ENCODE peak calls at places on chromosomes 1 and 21, in eight cellular contexts. I, N, H, Q, O, S, K and B are unnamed samples.
A peak's percentile ranks its signal among the peaks of the same experiment; 100 is the strongest.

GRCh38 chr1:153572569-153573015 is 6.9 kb upstream of the S100A2 start:
- DNase-seq in Q (peak; percentile 92), N (no peak), K (peak; percentile 77), O (peak; percentile 72), S (peak; percentile 76), I (peak; percentile 27), H (peak; percentile 82), B (peak; percentile 75)

GRCh38 chr1:94819945-94820746 is at the start of gene SLC44A3:
- DNase-seq in S (peak; percentile 84), K (peak; percentile 37), I (no peak), H (peak; percentile 24), O (peak; percentile 45), Q (peak; percentile 74), N (peak; percentile 51), B (peak; percentile 43)

GRCh38 chr21:14877581-14878228 is 187.1 kb downstream of the NRIP1 start:
- DNase-seq in K (no peak), N (no peak), I (no peak), Q (no peak), S (no peak), O (no peak), H (peak; percentile 49), B (no peak)

GRCh38 chr1:29122987-29123870 is 474 bp downstream of the TMEM200B start:
- DNase-seq in Q (no peak), O (peak; percentile 19), I (peak; percentile 28), K (no peak), H (peak; percentile 16), N (peak; percentile 23), S (peak; percentile 47), B (peak; percentile 51)

GRCh38 chr1:58596631-58597052 is 19.6 kb upstream of the TACSTD2 start:
- DNase-seq in I (no peak), O (no peak), Q (no peak), H (no peak), K (no peak), S (no peak), N (no peak), B (no peak)

GRCh38 chr1:38964140-38964548 is 22.5 kb upstream of the RHBDL2 start:
- DNase-seq in O (no peak), K (no peak), N (no peak), I (no peak), Q (no peak), H (no peak), S (peak; percentile 53), B (no peak)

GRCh38 chr1:34113887-34114286 is 51.1 kb downstream of the CSMD2 start:
- DNase-seq in N (peak; percentile 20), I (no peak), Q (no peak), S (peak; percentile 89), H (no peak), K (no peak), O (no peak), B (no peak)

GRCh38 chr21:34112316-34113033 is 39.1 kb downstream of the MRPS6 start:
- DNase-seq in H (no peak), I (no peak), S (no peak), O (no peak), N (no peak), K (no peak), Q (no peak), B (no peak)

GRCh38 chr1:220347654-220348175 is 75.5 kb upstream of the RAB3GAP2 start:
- DNase-seq in K (no peak), O (no peak), H (no peak), Q (no peak), N (no peak), I (no peak), S (no peak), B (no peak)

GRCh38 chr1:201111672-201112071 is 554 bp downstream of the CACNA1S start:
- DNase-seq in S (no peak), Q (no peak), O (no peak), I (no peak), H (no peak), K (no peak), N (no peak), B (no peak)

GRCh38 chr1:29090937-29091618 is 32.6 kb downstream of the TMEM200B start:
- DNase-seq in Q (no peak), S (no peak), N (no peak), K (no peak), O (no peak), I (no peak), H (no peak), B (no peak)

GRCh38 chr1:245999697-246000637 is 507.1 kb downstream of the SMYD3 start:
- DNase-seq in K (no peak), S (no peak), H (no peak), Q (no peak), O (no peak), N (no peak), I (no peak), B (no peak)

GRCh38 chr1:248730507-248731335 is 24.8 kb downstream of the LYPD8 start:
- DNase-seq in Q (no peak), I (no peak), S (no peak), H (no peak), O (no peak), K (no peak), N (no peak), B (no peak)

GRCh38 chr1:92922378-92923035 is 38.8 kb downstream of the DIPK1A start:
- DNase-seq in H (no peak), K (no peak), S (no peak), O (no peak), Q (no peak), I (no peak), N (no peak), B (no peak)

GRCh38 chr1:66943361-66943969 is 18.7 kb downstream of the MIER1 start:
- DNase-seq in K (no peak), I (no peak), S (no peak), H (no peak), Q (no peak), O (no peak), N (no peak), B (no peak)

GRCh38 chr1:152398812-152399698 is 15.0 kb downstream of the CRNN start:
- DNase-seq in S (peak; percentile 88), Q (peak; percentile 51), I (no peak), K (peak; percentile 50), N (no peak), H (no peak), O (no peak), B (no peak)

GRCh38 chr1:176073524-176074157 is 133.4 kb downstream of the COP1 start:
- DNase-seq in H (peak; percentile 72), Q (peak; percentile 37), K (peak; percentile 79), N (peak; percentile 67), I (no peak), S (peak; percentile 93), O (no peak), B (peak; percentile 51)

GRCh38 chr1:107559881-107560280 is 405.1 kb downstream of the VAV3 start:
- DNase-seq in H (no peak), K (no peak), S (no peak), Q (no peak), I (no peak), O (no peak), N (no peak), B (no peak)

DNA sequence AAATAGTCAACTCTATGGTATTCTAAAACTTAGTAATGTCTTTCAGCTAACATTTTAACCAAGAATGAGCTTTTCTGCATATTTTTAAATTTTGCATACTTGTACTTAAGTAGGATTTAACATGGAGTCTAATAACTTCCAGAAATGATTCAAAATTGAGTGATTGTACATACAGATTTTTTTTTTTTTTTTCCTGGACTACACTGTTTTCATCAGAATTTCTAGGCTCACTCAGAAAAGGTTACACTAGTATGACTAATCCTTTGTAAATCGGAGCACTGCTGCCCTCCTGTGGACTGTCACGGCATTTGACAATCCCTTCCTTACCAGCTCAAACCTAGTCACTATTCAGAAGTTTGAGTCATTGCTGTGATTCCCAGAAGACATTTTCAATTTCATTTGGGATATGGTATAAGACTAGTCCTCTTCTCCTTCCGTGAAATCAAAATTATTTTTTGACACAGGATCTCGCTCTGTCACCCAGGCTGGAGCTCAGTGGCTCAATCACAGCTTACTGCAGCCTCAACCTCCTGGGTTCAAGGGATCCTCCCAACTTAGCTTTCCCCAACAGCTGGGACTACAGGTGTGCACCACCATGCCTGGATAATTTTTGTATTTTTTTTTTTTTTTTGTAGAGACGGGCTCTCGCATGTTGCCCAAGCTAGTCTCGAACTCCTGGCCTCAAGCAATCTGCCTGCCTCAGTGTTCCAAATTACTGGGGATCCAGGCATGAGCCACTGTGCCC is 45.5 kb downstream of the CD46 start:
- DNase-seq in I (peak; percentile 76), K (peak; percentile 83), N (peak; percentile 43), O (peak; percentile 79), H (peak; percentile 89), S (peak; percentile 89), Q (peak; percentile 94), B (peak; percentile 83)
- H3K4me1 ChIP-seq in I (peaks cover 29% of the 10 kb centered on the region), K (no peaks in the 10 kb centered on the region), N (no peaks in the 10 kb centered on the region), O (peaks cover 23% of the 10 kb centered on the region), H (no peaks in the 10 kb centered on the region), S (no peaks in the 10 kb centered on the region), Q (peaks cover 16% of the 10 kb centered on the region), B (no peaks in the 10 kb centered on the region)

GRCh38 chr1:51635611-51636010 is 18.7 kb downstream of the OSBPL9 start:
- DNase-seq in K (no peak), N (no peak), Q (no peak), H (no peak), S (no peak), I (no peak), O (no peak), B (no peak)
- H3K4me1 ChIP-seq in K (no peaks in the 10 kb centered on the region), N (no peaks in the 10 kb centered on the region), Q (peaks cover 11% of the 10 kb centered on the region), H (peaks cover 7% of the 10 kb centered on the region), S (no peaks in the 10 kb centered on the region), I (no peaks in the 10 kb centered on the region), O (peaks cover 54% of the 10 kb centered on the region), B (no peaks in the 10 kb centered on the region)

DNA sequence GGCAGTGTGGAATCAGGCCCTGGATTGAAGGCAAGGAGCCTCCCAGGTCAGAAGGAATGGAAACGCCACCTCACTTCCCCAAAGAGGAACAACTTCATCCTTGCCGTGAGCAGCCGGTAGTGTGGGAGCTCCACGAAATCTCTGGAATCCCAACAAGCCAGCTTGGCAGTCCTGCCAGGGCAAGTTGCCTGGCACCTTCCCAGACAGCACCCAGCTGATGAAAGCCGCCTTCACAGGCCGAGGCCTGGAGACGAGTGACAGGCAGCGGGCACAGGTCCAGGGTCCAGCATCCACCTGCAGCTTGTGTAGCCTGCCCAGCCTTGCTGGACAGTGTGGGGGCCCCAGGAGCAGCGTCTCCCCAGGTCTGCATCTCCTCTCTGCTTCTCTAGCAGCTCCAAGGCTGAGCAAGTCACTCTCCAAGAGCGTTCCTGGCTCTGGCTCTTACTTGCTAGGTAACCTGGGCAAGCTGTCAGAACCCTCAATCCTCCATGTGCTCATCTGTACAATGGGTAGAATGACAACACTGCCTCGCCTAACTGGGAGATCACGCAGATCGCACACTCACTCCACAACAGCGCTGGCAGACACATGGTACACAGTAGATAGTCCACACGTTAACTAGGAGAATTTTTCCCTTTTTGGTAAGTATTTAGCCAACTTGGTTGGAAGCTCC is 43.0 kb downstream of the ACOT7 start:
- DNase-seq in S (no peak), I (no peak), H (no peak), O (peak; percentile 85), Q (peak; percentile 95), K (no peak), N (no peak), B (no peak)
- H3K4me1 ChIP-seq in S (no peaks in the 10 kb centered on the region), I (peaks cover 21% of the 10 kb centered on the region), H (peaks cover 6% of the 10 kb centered on the region), O (peaks cover 63% of the 10 kb centered on the region), Q (peaks cover 50% of the 10 kb centered on the region), K (no peaks in the 10 kb centered on the region), N (peaks cover 19% of the 10 kb centered on the region), B (no peaks in the 10 kb centered on the region)

GRCh38 chr1:224042557-224043118 is 71.3 kb upstream of the FBXO28 start:
- DNase-seq in N (no peak), H (peak; percentile 45), O (no peak), Q (no peak), K (no peak), I (no peak), S (no peak), B (no peak)
- H3K4me1 ChIP-seq in N (no peaks in the 10 kb centered on the region), H (no peaks in the 10 kb centered on the region), O (no peaks in the 10 kb centered on the region), Q (no peaks in the 10 kb centered on the region), K (no peaks in the 10 kb centered on the region), I (no peaks in the 10 kb centered on the region), S (no peaks in the 10 kb centered on the region), B (no peaks in the 10 kb centered on the region)